ENCODE peak calls at places on chromosomes 3 and 15, in six cellular contexts. One of them, this sample, is unnamed.

GRCh38 chr3:38837358-38837757 is 21.3 kb upstream of the SCN10A start:
- DNase-seq in Daoy: peak; percentile 23
- DNase-seq in GDM1: no peak
- DNase-seq in CD8-positive, alpha-beta T cell: no peak
- DNase-seq in GM04503: no peak
- DNase-seq in foreskin melanocyte: no peak
- DNase-seq in this sample: no peak

GRCh38 chr15:75720787-75721461 is 8.3 kb upstream of the CSPG4 start:
- DNase-seq in Daoy: peak; percentile 87
- DNase-seq in GDM1: peak; percentile 32
- DNase-seq in CD8-positive, alpha-beta T cell: no peak
- DNase-seq in GM04503: no peak
- DNase-seq in foreskin melanocyte: no peak
- DNase-seq in this sample: peak; percentile 52

GRCh38 chr3:127424766-127425504 is 137.1 kb upstream of the PRR20G start:
- DNase-seq in Daoy: no peak
- DNase-seq in GDM1: no peak
- DNase-seq in CD8-positive, alpha-beta T cell: no peak
- DNase-seq in GM04503: no peak
- DNase-seq in foreskin melanocyte: peak; percentile 18
- DNase-seq in this sample: no peak

GRCh38 chr15:80732148-80732547 is 37.0 kb downstream of the ABHD17C start:
- DNase-seq in Daoy: no peak
- DNase-seq in GDM1: no peak
- DNase-seq in CD8-positive, alpha-beta T cell: no peak
- DNase-seq in GM04503: no peak
- DNase-seq in foreskin melanocyte: no peak
- DNase-seq in this sample: no peak

GRCh38 chr3:124762612-124763011 is 32.4 kb downstream of the UMPS start:
- DNase-seq in Daoy: no peak
- DNase-seq in GDM1: no peak
- DNase-seq in CD8-positive, alpha-beta T cell: no peak
- DNase-seq in GM04503: no peak
- DNase-seq in foreskin melanocyte: no peak
- DNase-seq in this sample: no peak

GRCh38 chr3:194109192-194109863 is 26.6 kb upstream of the HES1 start:
- DNase-seq in Daoy: no peak
- DNase-seq in GDM1: no peak
- DNase-seq in CD8-positive, alpha-beta T cell: no peak
- DNase-seq in GM04503: no peak
- DNase-seq in foreskin melanocyte: no peak
- DNase-seq in this sample: no peak

GRCh38 chr3:25534007-25534406 is 105.9 kb downstream of the RARB start:
- DNase-seq in Daoy: no peak
- DNase-seq in GDM1: no peak
- DNase-seq in CD8-positive, alpha-beta T cell: no peak
- DNase-seq in GM04503: no peak
- DNase-seq in foreskin melanocyte: no peak
- DNase-seq in this sample: no peak

GRCh38 chr15:65192016-65192415 is 6.9 kb upstream of the CLPX start:
- DNase-seq in Daoy: no peak
- DNase-seq in GDM1: no peak
- DNase-seq in CD8-positive, alpha-beta T cell: no peak
- DNase-seq in GM04503: no peak
- DNase-seq in foreskin melanocyte: no peak
- DNase-seq in this sample: peak; percentile 44

GRCh38 chr3:46517016-46517770 is 19.4 kb downstream of the RTP3 start:
- DNase-seq in Daoy: peak; percentile 78
- DNase-seq in GDM1: no peak
- DNase-seq in CD8-positive, alpha-beta T cell: no peak
- DNase-seq in GM04503: peak; percentile 43
- DNase-seq in foreskin melanocyte: peak; percentile 98
- DNase-seq in this sample: no peak

GRCh38 chr3:182241777-182242556 is 530.2 kb downstream of the SOX2 start:
- DNase-seq in Daoy: peak; percentile 4
- DNase-seq in GDM1: no peak
- DNase-seq in CD8-positive, alpha-beta T cell: no peak
- DNase-seq in GM04503: no peak
- DNase-seq in foreskin melanocyte: no peak
- DNase-seq in this sample: peak; percentile 3

GRCh38 chr15:92069308-92070244 is 216.1 kb downstream of the SLCO3A1 start:
- DNase-seq in Daoy: peak; percentile 92
- DNase-seq in GDM1: peak; percentile 33
- DNase-seq in CD8-positive, alpha-beta T cell: peak; percentile 51
- DNase-seq in GM04503: peak; percentile 25
- DNase-seq in foreskin melanocyte: no peak
- DNase-seq in this sample: no peak

GRCh38 chr3:57112206-57112605 is 51.7 kb downstream of the SPATA12 start:
- DNase-seq in Daoy: no peak
- DNase-seq in GDM1: no peak
- DNase-seq in CD8-positive, alpha-beta T cell: no peak
- DNase-seq in GM04503: no peak
- DNase-seq in foreskin melanocyte: no peak
- DNase-seq in this sample: peak; percentile 47

GRCh38 chr15:95987886-95988573 is 342.5 kb upstream of the NR2F2 start:
- DNase-seq in Daoy: no peak
- DNase-seq in GDM1: no peak
- DNase-seq in CD8-positive, alpha-beta T cell: no peak
- DNase-seq in GM04503: no peak
- DNase-seq in foreskin melanocyte: no peak
- DNase-seq in this sample: no peak

GRCh38 chr3:79367066-79367465 is 400.7 kb downstream of the ROBO1 start:
- DNase-seq in Daoy: peak; percentile 61
- DNase-seq in GDM1: no peak
- DNase-seq in CD8-positive, alpha-beta T cell: no peak
- DNase-seq in GM04503: peak; percentile 11
- DNase-seq in foreskin melanocyte: no peak
- DNase-seq in this sample: no peak

GRCh38 chr3:12990306-12990705 is 82.9 kb downstream of the IQSEC1 start:
- DNase-seq in Daoy: no peak
- DNase-seq in GDM1: no peak
- DNase-seq in CD8-positive, alpha-beta T cell: no peak
- DNase-seq in GM04503: no peak
- DNase-seq in foreskin melanocyte: no peak
- DNase-seq in this sample: no peak

GRCh38 chr3:138284957-138285477 is 44.6 kb downstream of the NME9 start:
- DNase-seq in Daoy: no peak
- DNase-seq in GDM1: no peak
- DNase-seq in CD8-positive, alpha-beta T cell: no peak
- DNase-seq in GM04503: no peak
- DNase-seq in foreskin melanocyte: no peak
- DNase-seq in this sample: no peak

GRCh38 chr3:136960838-136961836 is 3.4 kb downstream of the IL20RB start:
- DNase-seq in Daoy: peak; percentile 37
- DNase-seq in GDM1: no peak
- DNase-seq in CD8-positive, alpha-beta T cell: no peak
- DNase-seq in GM04503: peak; percentile 60
- DNase-seq in foreskin melanocyte: no peak
- DNase-seq in this sample: no peak

GRCh38 chr3:66038726-66039589 is at the start of gene MAGI1:
- DNase-seq in Daoy: peak; percentile 93
- DNase-seq in GDM1: peak; percentile 59
- DNase-seq in CD8-positive, alpha-beta T cell: no peak
- DNase-seq in GM04503: peak; percentile 82
- DNase-seq in foreskin melanocyte: peak; percentile 85
- DNase-seq in this sample: peak; percentile 85

GRCh38 chr3:43192028-43192427 is 86.1 kb upstream of the POMGNT2 start:
- DNase-seq in Daoy: no peak
- DNase-seq in GDM1: no peak
- DNase-seq in CD8-positive, alpha-beta T cell: no peak
- DNase-seq in GM04503: no peak
- DNase-seq in foreskin melanocyte: no peak
- DNase-seq in this sample: no peak

GRCh38 chr15:50353251-50353998 is 1.6 kb downstream of the GABPB1 start:
- DNase-seq in Daoy: peak; percentile 61
- DNase-seq in GDM1: no peak
- DNase-seq in CD8-positive, alpha-beta T cell: no peak
- DNase-seq in GM04503: peak; percentile 84
- DNase-seq in foreskin melanocyte: peak; percentile 14
- DNase-seq in this sample: peak; percentile 9

GRCh38 chr15:60706145-60706544 is 227.2 kb upstream of the ICE2 start:
- DNase-seq in Daoy: no peak
- DNase-seq in GDM1: no peak
- DNase-seq in CD8-positive, alpha-beta T cell: no peak
- DNase-seq in GM04503: no peak
- DNase-seq in foreskin melanocyte: no peak
- DNase-seq in this sample: no peak

GRCh38 chr15:100732359-100733055 is 130.1 kb downstream of the ASB7 start:
- DNase-seq in Daoy: no peak
- DNase-seq in GDM1: no peak
- DNase-seq in CD8-positive, alpha-beta T cell: no peak
- DNase-seq in GM04503: peak; percentile 72
- DNase-seq in foreskin melanocyte: no peak
- DNase-seq in this sample: no peak

GRCh38 chr15:58224068-58224467 is 85.9 kb downstream of the AQP9 start:
- DNase-seq in Daoy: peak; percentile 25
- DNase-seq in GDM1: no peak
- DNase-seq in CD8-positive, alpha-beta T cell: no peak
- DNase-seq in GM04503: no peak
- DNase-seq in foreskin melanocyte: peak; percentile 92
- DNase-seq in this sample: peak; percentile 93

GRCh38 chr3:52847241-52847640 is 12.4 kb upstream of the MUSTN1 start:
- DNase-seq in Daoy: no peak
- DNase-seq in GDM1: no peak
- DNase-seq in CD8-positive, alpha-beta T cell: no peak
- DNase-seq in GM04503: no peak
- DNase-seq in foreskin melanocyte: no peak
- DNase-seq in this sample: no peak

GRCh38 chr3:44359146-44359751 is 20.7 kb downstream of the TCAIM start:
- DNase-seq in Daoy: no peak
- DNase-seq in GDM1: no peak
- DNase-seq in CD8-positive, alpha-beta T cell: no peak
- DNase-seq in GM04503: no peak
- DNase-seq in foreskin melanocyte: no peak
- DNase-seq in this sample: no peak

GRCh38 chr15:80660114-80660513 is 35.0 kb upstream of the ABHD17C start:
- DNase-seq in Daoy: peak; percentile 58
- DNase-seq in GDM1: no peak
- DNase-seq in CD8-positive, alpha-beta T cell: no peak
- DNase-seq in GM04503: no peak
- DNase-seq in foreskin melanocyte: peak; percentile 50
- DNase-seq in this sample: no peak

GRCh38 chr3:9204253-9205005 is 45.0 kb downstream of the SRGAP3 start:
- DNase-seq in Daoy: no peak
- DNase-seq in GDM1: no peak
- DNase-seq in CD8-positive, alpha-beta T cell: no peak
- DNase-seq in GM04503: no peak
- DNase-seq in foreskin melanocyte: no peak
- DNase-seq in this sample: no peak

GRCh38 chr3:159856496-159857098 is 132.0 kb upstream of the IL12A start:
- DNase-seq in Daoy: no peak
- DNase-seq in GDM1: no peak
- DNase-seq in CD8-positive, alpha-beta T cell: no peak
- DNase-seq in GM04503: no peak
- DNase-seq in foreskin melanocyte: no peak
- DNase-seq in this sample: no peak

GRCh38 chr3:196684548-196685407 is 27.3 kb downstream of the CEP19 start:
- DNase-seq in Daoy: peak; percentile 53
- DNase-seq in GDM1: peak; percentile 66
- DNase-seq in CD8-positive, alpha-beta T cell: peak; percentile 68
- DNase-seq in GM04503: no peak
- DNase-seq in foreskin melanocyte: peak; percentile 69
- DNase-seq in this sample: peak; percentile 30

GRCh38 chr15:29695486-29696167 is 126.6 kb downstream of the TJP1 start:
- DNase-seq in Daoy: no peak
- DNase-seq in GDM1: no peak
- DNase-seq in CD8-positive, alpha-beta T cell: no peak
- DNase-seq in GM04503: no peak
- DNase-seq in foreskin melanocyte: no peak
- DNase-seq in this sample: no peak

GRCh38 chr3:145094355-145094941 is 1066.5 kb downstream of the PLOD2 start:
- DNase-seq in Daoy: no peak
- DNase-seq in GDM1: peak; percentile 1
- DNase-seq in CD8-positive, alpha-beta T cell: no peak
- DNase-seq in GM04503: peak; percentile 1
- DNase-seq in foreskin melanocyte: peak; percentile 23
- DNase-seq in this sample: peak; percentile 4

GRCh38 chr15:92468987-92469386 is 75.3 kb downstream of the ST8SIA2 start:
- DNase-seq in Daoy: no peak
- DNase-seq in GDM1: no peak
- DNase-seq in CD8-positive, alpha-beta T cell: no peak
- DNase-seq in GM04503: no peak
- DNase-seq in foreskin melanocyte: no peak
- DNase-seq in this sample: no peak

GRCh38 chr3:156792945-156793344 is 33.2 kb upstream of the LEKR1 start:
- DNase-seq in Daoy: peak; percentile 27
- DNase-seq in GDM1: no peak
- DNase-seq in CD8-positive, alpha-beta T cell: no peak
- DNase-seq in GM04503: no peak
- DNase-seq in foreskin melanocyte: no peak
- DNase-seq in this sample: no peak

GRCh38 chr15:32790352-32790999 is 72.7 kb downstream of the GREM1 start:
- DNase-seq in Daoy: peak; percentile 12
- DNase-seq in GDM1: no peak
- DNase-seq in CD8-positive, alpha-beta T cell: no peak
- DNase-seq in GM04503: no peak
- DNase-seq in foreskin melanocyte: no peak
- DNase-seq in this sample: no peak

GRCh38 chr15:73755481-73755880 is 2.3 kb upstream of the INSYN1 start:
- DNase-seq in Daoy: peak; percentile 15
- DNase-seq in GDM1: no peak
- DNase-seq in CD8-positive, alpha-beta T cell: no peak
- DNase-seq in GM04503: no peak
- DNase-seq in foreskin melanocyte: no peak
- DNase-seq in this sample: no peak

GRCh38 chr3:13301295-13301987 is 118.7 kb downstream of the NUP210 start:
- DNase-seq in Daoy: peak; percentile 76
- DNase-seq in GDM1: peak; percentile 82
- DNase-seq in CD8-positive, alpha-beta T cell: no peak
- DNase-seq in GM04503: peak; percentile 16
- DNase-seq in foreskin melanocyte: no peak
- DNase-seq in this sample: peak; percentile 24

GRCh38 chr3:27532931-27533607 is 48.9 kb upstream of the SLC4A7 start:
- DNase-seq in Daoy: peak; percentile 51
- DNase-seq in GDM1: no peak
- DNase-seq in CD8-positive, alpha-beta T cell: no peak
- DNase-seq in GM04503: no peak
- DNase-seq in foreskin melanocyte: no peak
- DNase-seq in this sample: no peak

This sample was measured in SJCRH30.